ENCODE peak calls at places on chromosomes 4 and X, in eight cellular contexts. One of them, this sample, is unnamed.

GRCh38 chrX:13778916-13779315 is 38.0 kb downstream of the GPM6B start:
- DNase-seq in left lung: no peak
- DNase-seq in OCI-LY7: no peak
- DNase-seq in choroid plexus epithelial cell: peak
- DNase-seq in neural progenitor cell: peak
- DNase-seq in cardiac fibroblast: peak
- DNase-seq in fibroblast of the aortic adventitia: peak
- DNase-seq in AG09309: no peak
- DNase-seq in this sample: no peak

GRCh38 chrX:10157545-10157944 is 770 bp downstream of the CLCN4 start:
- DNase-seq in AG09309: no peak
- DNase-seq in choroid plexus epithelial cell: peak
- DNase-seq in OCI-LY7: no peak
- DNase-seq in neural progenitor cell: no peak
- DNase-seq in fibroblast of the aortic adventitia: peak
- DNase-seq in cardiac fibroblast: peak
- DNase-seq in left lung: no peak
- DNase-seq in this sample: no peak

GRCh38 chr4:55037728-55038127 is 87.7 kb downstream of the KDR start:
- DNase-seq in AG09309: no peak
- DNase-seq in choroid plexus epithelial cell: no peak
- DNase-seq in left lung: no peak
- DNase-seq in OCI-LY7: no peak
- DNase-seq in fibroblast of the aortic adventitia: no peak
- DNase-seq in cardiac fibroblast: no peak
- DNase-seq in neural progenitor cell: no peak
- DNase-seq in this sample: no peak

GRCh38 chr4:78937837-78938236 is 1.4 kb downstream of the PAQR3 start:
- DNase-seq in choroid plexus epithelial cell: no peak
- DNase-seq in neural progenitor cell: no peak
- DNase-seq in left lung: no peak
- DNase-seq in fibroblast of the aortic adventitia: peak
- DNase-seq in OCI-LY7: no peak
- DNase-seq in cardiac fibroblast: no peak
- DNase-seq in AG09309: no peak
- DNase-seq in this sample: no peak

GRCh38 chr4:26048378-26048882 is 134.4 kb downstream of the SMIM20 start:
- DNase-seq in AG09309: peak
- DNase-seq in neural progenitor cell: no peak
- DNase-seq in cardiac fibroblast: peak
- DNase-seq in left lung: no peak
- DNase-seq in fibroblast of the aortic adventitia: peak
- DNase-seq in OCI-LY7: no peak
- DNase-seq in choroid plexus epithelial cell: peak
- DNase-seq in this sample: no peak

GRCh38 chr4:176469546-176469945 is 149.8 kb downstream of the SPCS3 start:
- DNase-seq in left lung: no peak
- DNase-seq in AG09309: no peak
- DNase-seq in choroid plexus epithelial cell: no peak
- DNase-seq in cardiac fibroblast: no peak
- DNase-seq in neural progenitor cell: no peak
- DNase-seq in fibroblast of the aortic adventitia: no peak
- DNase-seq in OCI-LY7: no peak
- DNase-seq in this sample: no peak

GRCh38 chrX:116499780-116500179 is 37.0 kb upstream of the CT83 start:
- DNase-seq in neural progenitor cell: no peak
- DNase-seq in AG09309: no peak
- DNase-seq in choroid plexus epithelial cell: peak
- DNase-seq in OCI-LY7: no peak
- DNase-seq in fibroblast of the aortic adventitia: peak
- DNase-seq in left lung: no peak
- DNase-seq in cardiac fibroblast: peak
- DNase-seq in this sample: no peak

GRCh38 chrX:3815896-3816664 is 102.6 kb upstream of the PRKX start:
- DNase-seq in cardiac fibroblast: peak
- DNase-seq in OCI-LY7: peak
- DNase-seq in AG09309: no peak
- DNase-seq in choroid plexus epithelial cell: peak
- DNase-seq in neural progenitor cell: peak
- DNase-seq in fibroblast of the aortic adventitia: peak
- DNase-seq in left lung: peak
- DNase-seq in this sample: peak

GRCh38 chr4:80229590-80229989 is 32.3 kb downstream of the PRDM8 start:
- DNase-seq in neural progenitor cell: no peak
- DNase-seq in AG09309: no peak
- DNase-seq in left lung: no peak
- DNase-seq in cardiac fibroblast: no peak
- DNase-seq in OCI-LY7: no peak
- DNase-seq in fibroblast of the aortic adventitia: no peak
- DNase-seq in choroid plexus epithelial cell: no peak
- DNase-seq in this sample: peak

GRCh38 chr4:7291372-7292135 is 99.2 kb downstream of the SORCS2 start:
- DNase-seq in neural progenitor cell: no peak
- DNase-seq in cardiac fibroblast: peak
- DNase-seq in fibroblast of the aortic adventitia: no peak
- DNase-seq in AG09309: no peak
- DNase-seq in left lung: peak
- DNase-seq in choroid plexus epithelial cell: peak
- DNase-seq in OCI-LY7: no peak
- DNase-seq in this sample: no peak

GRCh38 chr4:123819362-123820035 is 422.9 kb downstream of the SPRY1 start:
- DNase-seq in neural progenitor cell: no peak
- DNase-seq in left lung: no peak
- DNase-seq in cardiac fibroblast: peak
- DNase-seq in OCI-LY7: no peak
- DNase-seq in AG09309: no peak
- DNase-seq in choroid plexus epithelial cell: peak
- DNase-seq in fibroblast of the aortic adventitia: peak
- DNase-seq in this sample: no peak

GRCh38 chr4:20760053-20760452 is 59.8 kb downstream of the PACRGL start:
- DNase-seq in left lung: no peak
- DNase-seq in OCI-LY7: peak
- DNase-seq in AG09309: no peak
- DNase-seq in cardiac fibroblast: peak
- DNase-seq in choroid plexus epithelial cell: no peak
- DNase-seq in fibroblast of the aortic adventitia: no peak
- DNase-seq in neural progenitor cell: peak
- DNase-seq in this sample: peak

GRCh38 chr4:73718375-73719373 is 21.7 kb upstream of the CXCL8 start:
- DNase-seq in choroid plexus epithelial cell: no peak
- DNase-seq in cardiac fibroblast: no peak
- DNase-seq in neural progenitor cell: no peak
- DNase-seq in OCI-LY7: no peak
- DNase-seq in left lung: no peak
- DNase-seq in fibroblast of the aortic adventitia: peak
- DNase-seq in AG09309: no peak
- DNase-seq in this sample: peak

DNA sequence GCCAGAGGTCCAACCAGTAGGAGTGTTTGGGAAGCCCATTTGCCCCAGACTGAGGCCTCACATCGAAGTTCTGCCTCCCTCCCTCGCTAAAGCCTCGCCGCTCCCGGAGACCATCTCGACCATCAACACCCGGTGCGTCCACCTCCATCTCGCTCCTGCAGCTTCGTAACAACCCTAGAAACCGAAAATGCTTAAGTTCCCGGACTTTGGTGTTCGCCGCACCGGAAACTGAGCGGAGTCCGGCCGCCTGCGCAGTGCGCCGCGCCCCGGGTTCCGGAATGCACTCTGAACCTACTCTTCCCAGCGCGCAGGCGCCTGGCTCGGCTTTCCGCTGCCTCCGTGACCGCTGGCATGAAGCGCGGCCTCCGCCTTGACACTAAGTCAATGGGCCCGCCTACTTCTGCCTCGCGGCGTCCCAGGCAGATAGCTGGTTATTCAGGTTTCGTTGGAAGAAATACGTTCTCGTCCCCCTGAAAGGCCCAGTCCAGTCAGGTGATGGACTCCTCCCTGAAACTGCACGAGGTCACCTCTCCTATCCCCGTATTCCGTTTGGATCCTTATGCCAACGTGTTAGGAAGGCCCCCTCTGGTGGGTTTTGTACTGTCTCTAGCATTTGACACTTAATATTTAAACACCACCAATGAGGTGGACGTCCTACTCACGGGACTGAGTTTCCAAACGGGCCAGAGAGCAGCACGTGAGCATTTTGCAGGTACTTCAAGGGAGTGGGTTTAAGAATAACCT is 21.4 kb downstream of the FABP2 start:
- DNase-seq in choroid plexus epithelial cell: peak
- DNase-seq in cardiac fibroblast: peak
- DNase-seq in fibroblast of the aortic adventitia: peak
- DNase-seq in neural progenitor cell: peak
- DNase-seq in AG09309: peak
- DNase-seq in OCI-LY7: peak
- DNase-seq in left lung: peak
- DNase-seq in this sample: peak
- TF ChIP-seq CTCF in choroid plexus epithelial cell: peak
- TF ChIP-seq CTCF in cardiac fibroblast: no peak
- TF ChIP-seq CTCF in fibroblast of the aortic adventitia: no peak
- TF ChIP-seq CTCF in neural progenitor cell: peak
- TF ChIP-seq CTCF in AG09309: peak
- TF ChIP-seq CTCF in OCI-LY7: peak
- TF ChIP-seq CTCF in left lung: no peak
- TF ChIP-seq CTCF in this sample: no peak

GRCh38 chr4:148557793-148558192 is 115.6 kb upstream of the NR3C2 start:
- DNase-seq in cardiac fibroblast: no peak
- DNase-seq in OCI-LY7: no peak
- DNase-seq in AG09309: no peak
- DNase-seq in choroid plexus epithelial cell: no peak
- DNase-seq in fibroblast of the aortic adventitia: no peak
- DNase-seq in neural progenitor cell: no peak
- DNase-seq in left lung: no peak
- DNase-seq in this sample: no peak
- H3K4me3 ChIP-seq in cardiac fibroblast: no peak
- H3K4me3 ChIP-seq in OCI-LY7: no peak
- H3K4me3 ChIP-seq in AG09309: no peak
- H3K4me3 ChIP-seq in choroid plexus epithelial cell: no peak
- H3K4me3 ChIP-seq in fibroblast of the aortic adventitia: no peak
- H3K4me3 ChIP-seq in neural progenitor cell: no peak
- H3K4me3 ChIP-seq in left lung: no peak
- H3K4me3 ChIP-seq in this sample: no peak

DNA sequence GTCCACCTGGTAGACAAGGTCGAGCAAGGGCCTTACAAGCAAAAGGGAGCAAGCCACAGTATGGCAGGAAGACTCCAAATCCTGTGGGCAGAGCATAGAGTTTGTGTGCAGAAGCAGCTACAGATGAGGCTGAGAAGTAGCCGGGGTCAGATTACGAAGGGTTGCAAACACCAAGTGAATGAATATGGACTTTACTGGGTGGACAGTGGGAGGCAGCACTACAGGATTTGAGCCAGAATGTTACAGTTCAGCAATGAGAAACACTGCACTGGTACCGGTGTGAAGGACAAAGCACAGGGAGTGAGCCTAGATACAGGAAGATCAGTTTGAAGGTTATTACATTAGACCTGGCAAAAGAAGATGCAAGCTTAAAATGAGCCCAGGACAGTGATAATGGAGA is 46.1 kb upstream of the HOPX start:
- DNase-seq in fibroblast of the aortic adventitia: no peak
- DNase-seq in cardiac fibroblast: peak
- DNase-seq in choroid plexus epithelial cell: peak
- DNase-seq in neural progenitor cell: peak
- DNase-seq in left lung: no peak
- DNase-seq in AG09309: no peak
- DNase-seq in OCI-LY7: no peak
- DNase-seq in this sample: no peak
- TF ChIP-seq CTCF in fibroblast of the aortic adventitia: no peak
- TF ChIP-seq CTCF in cardiac fibroblast: no peak
- TF ChIP-seq CTCF in choroid plexus epithelial cell: peak
- TF ChIP-seq CTCF in neural progenitor cell: no peak
- TF ChIP-seq CTCF in left lung: no peak
- TF ChIP-seq CTCF in AG09309: no peak
- TF ChIP-seq CTCF in OCI-LY7: no peak
- TF ChIP-seq CTCF in this sample: no peak

GRCh38 chr4:185713731-185714130 is 98.3 kb downstream of the SORBS2 start:
- DNase-seq in neural progenitor cell: no peak
- DNase-seq in OCI-LY7: no peak
- DNase-seq in fibroblast of the aortic adventitia: peak
- DNase-seq in cardiac fibroblast: no peak
- DNase-seq in AG09309: no peak
- DNase-seq in left lung: no peak
- DNase-seq in choroid plexus epithelial cell: no peak
- DNase-seq in this sample: no peak

GRCh38 chr4:185718578-185719492 is 93.2 kb downstream of the SORBS2 start:
- DNase-seq in neural progenitor cell: no peak
- DNase-seq in AG09309: no peak
- DNase-seq in choroid plexus epithelial cell: no peak
- DNase-seq in left lung: no peak
- DNase-seq in OCI-LY7: no peak
- DNase-seq in cardiac fibroblast: no peak
- DNase-seq in fibroblast of the aortic adventitia: no peak
- DNase-seq in this sample: no peak

GRCh38 chr4:185717018-185717726 is 94.8 kb downstream of the SORBS2 start:
- DNase-seq in choroid plexus epithelial cell: no peak
- DNase-seq in OCI-LY7: no peak
- DNase-seq in left lung: no peak
- DNase-seq in AG09309: no peak
- DNase-seq in fibroblast of the aortic adventitia: no peak
- DNase-seq in neural progenitor cell: no peak
- DNase-seq in cardiac fibroblast: no peak
- DNase-seq in this sample: no peak

GRCh38 chr4:185713272-185713671 is 98.7 kb downstream of the SORBS2 start:
- DNase-seq in fibroblast of the aortic adventitia: peak
- DNase-seq in OCI-LY7: no peak
- DNase-seq in AG09309: peak
- DNase-seq in cardiac fibroblast: peak
- DNase-seq in neural progenitor cell: no peak
- DNase-seq in choroid plexus epithelial cell: peak
- DNase-seq in left lung: no peak
- DNase-seq in this sample: no peak

DNA sequence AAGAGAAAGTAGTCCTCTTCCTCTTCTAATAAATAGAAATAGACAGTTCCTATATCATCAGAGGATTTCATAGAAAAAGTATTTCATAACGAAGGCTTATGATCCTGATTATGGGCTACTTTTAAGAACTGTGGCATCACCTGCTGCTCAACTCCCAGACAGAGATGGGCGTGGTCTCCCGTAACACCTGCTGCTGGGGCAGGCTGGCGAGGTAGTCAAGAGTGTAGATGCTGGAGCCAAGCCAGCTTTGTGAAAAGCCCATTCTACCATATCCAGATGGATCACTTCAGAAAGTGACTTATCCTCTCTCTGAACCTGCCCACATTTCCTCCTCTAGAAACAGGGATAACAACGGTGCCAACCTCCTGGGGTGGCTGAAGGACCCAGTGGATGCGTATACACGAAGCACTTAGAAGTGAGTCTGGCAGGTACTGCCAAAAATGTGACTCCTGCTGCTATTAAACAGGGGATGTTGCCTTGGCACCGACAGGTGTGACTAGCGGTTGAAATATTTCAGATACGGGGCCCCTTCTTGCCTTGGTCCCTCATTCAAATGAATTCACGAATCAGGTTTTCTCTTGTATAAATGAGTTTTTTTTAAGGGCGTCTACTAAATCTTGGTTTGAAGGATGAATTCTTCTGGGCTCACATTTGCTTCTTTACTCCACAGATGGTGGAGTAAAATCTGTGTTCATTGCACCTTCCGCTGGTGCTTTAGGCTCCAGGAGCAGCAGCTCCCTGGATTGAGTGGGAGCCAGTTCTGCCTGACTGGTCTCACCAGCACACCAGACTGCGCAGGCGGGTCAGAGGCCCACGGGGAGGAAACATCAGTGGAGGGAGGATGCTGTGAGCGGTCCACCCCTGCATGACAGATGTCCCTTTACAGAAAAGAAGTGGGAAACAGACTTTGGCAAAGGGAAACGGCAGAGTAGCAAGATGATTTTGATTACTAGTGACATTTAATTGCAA is 95.7 kb downstream of the SORBS2 start:
- DNase-seq in OCI-LY7: no peak
- DNase-seq in neural progenitor cell: no peak
- DNase-seq in fibroblast of the aortic adventitia: no peak
- DNase-seq in left lung: no peak
- DNase-seq in cardiac fibroblast: no peak
- DNase-seq in choroid plexus epithelial cell: no peak
- DNase-seq in AG09309: no peak
- DNase-seq in this sample: no peak
- H3K4me3 ChIP-seq in OCI-LY7: no peak
- H3K4me3 ChIP-seq in neural progenitor cell: no peak
- H3K4me3 ChIP-seq in fibroblast of the aortic adventitia: no peak
- H3K4me3 ChIP-seq in left lung: no peak
- H3K4me3 ChIP-seq in cardiac fibroblast: no peak
- H3K4me3 ChIP-seq in choroid plexus epithelial cell: no peak
- H3K4me3 ChIP-seq in AG09309: no peak
- H3K4me3 ChIP-seq in this sample: no peak

This sample was measured in GM12865.